ENCODE peak calls at places on chromosomes 12 and 14, in ten cellular contexts. D is B cell, P is hepatocyte, R is GM13977, T is AG04450, L is mammary epithelial cell, I is RWPE1, K is Panc1, X is retinal pigment epithelial cell, G is choroid plexus epithelial cell. A is an unnamed sample.

GRCh38 chr14:24013654-24014514 is 25.2 kb downstream of the DHRS4L2 start:
- DNase-seq in D (peak; percentile 76), P (peak; percentile 76), R (peak; percentile 80), T (peak; percentile 48), L (peak; percentile 65), I (peak; percentile 70), K (peak; percentile 54), X (no peak), G (peak; percentile 83), A (peak; percentile 63)

GRCh38 chr14:61609885-61610284 is 85.4 kb upstream of the HIF1A start:
- DNase-seq in D (no peak), P (no peak), R (no peak), T (peak; percentile 84), L (no peak), I (no peak), K (no peak), X (no peak), G (peak; percentile 83), A (no peak)

GRCh38 chr14:21300892-21301291 is 21.0 kb downstream of the RPGRIP1 start:
- DNase-seq in D (peak; percentile 70), P (peak; percentile 37), R (peak; percentile 42), T (no peak), L (no peak), I (no peak), K (no peak), X (no peak), G (peak; percentile 5), A (peak; percentile 44)

GRCh38 chr12:65895759-65896656 is 71.7 kb downstream of the HMGA2 start:
- DNase-seq in D (no peak), P (peak; percentile 28), R (no peak), T (no peak), L (no peak), I (no peak), K (no peak), X (peak; percentile 84), G (no peak), A (no peak)

GRCh38 chr14:36503771-36504741 is 16.0 kb downstream of the NKX2-1 start:
- DNase-seq in D (no peak), P (peak; percentile 23), R (peak; percentile 14), T (no peak), L (no peak), I (no peak), K (no peak), X (no peak), G (no peak), A (no peak)

GRCh38 chr12:58314610-58315009 is 373.2 kb downstream of the ATP23 start:
- DNase-seq in D (no peak), P (no peak), R (no peak), T (no peak), L (peak; percentile 64), I (no peak), K (no peak), X (no peak), G (peak; percentile 89), A (no peak)

GRCh38 chr12:40012709-40013108 is 93.2 kb downstream of the SLC2A13 start:
- DNase-seq in D (no peak), P (no peak), R (no peak), T (no peak), L (no peak), I (no peak), K (no peak), X (no peak), G (no peak), A (no peak)

GRCh38 chr14:68739701-68740100 is 53.2 kb downstream of the ZFP36L1 start:
- DNase-seq in D (no peak), P (no peak), R (no peak), T (no peak), L (no peak), I (no peak), K (no peak), X (no peak), G (no peak), A (no peak)

GRCh38 chr14:54348001-54348611 is 48.7 kb upstream of the CDKN3 start:
- DNase-seq in D (peak; percentile 43), P (peak; percentile 85), R (peak; percentile 63), T (no peak), L (peak; percentile 29), I (peak; percentile 34), K (peak; percentile 24), X (no peak), G (peak; percentile 70), A (no peak)

DNA sequence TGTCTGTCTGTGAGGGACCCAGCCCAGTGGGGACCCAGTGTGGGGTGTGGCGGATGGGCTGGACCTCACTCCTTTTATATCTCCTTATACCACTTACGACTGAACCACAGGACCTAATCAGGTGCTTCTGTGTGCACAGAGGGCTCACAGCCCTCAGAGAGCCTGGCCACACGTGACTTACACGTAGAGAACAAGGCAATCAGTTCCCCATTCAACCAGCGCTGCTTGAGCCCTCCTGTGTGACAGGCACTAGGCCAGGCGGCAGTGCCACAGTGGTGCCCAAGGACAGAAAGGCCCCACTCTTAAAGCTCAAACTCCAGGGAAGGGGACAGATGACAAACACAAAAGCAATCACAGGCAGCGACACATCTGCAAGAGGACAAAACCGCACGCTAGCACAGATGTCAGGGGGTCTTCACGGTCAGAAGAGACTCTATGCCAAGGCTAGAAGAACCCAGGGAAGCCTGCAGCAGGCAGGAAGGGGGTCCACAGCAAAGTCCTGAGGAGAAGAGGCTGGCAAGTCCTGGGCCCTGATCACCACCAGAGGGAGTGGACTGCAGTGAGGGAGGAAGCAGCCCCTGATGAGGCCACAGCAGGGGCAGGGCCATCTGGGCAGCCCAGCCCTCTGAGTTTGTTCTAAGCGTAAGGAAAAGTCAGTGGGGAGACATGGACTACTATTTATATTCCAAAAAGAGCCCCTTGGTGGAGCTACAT is 39.3 kb downstream of the SETD3 start:
- DNase-seq in D (no peak), P (peak; percentile 39), R (no peak), T (no peak), L (no peak), I (no peak), K (no peak), X (no peak), G (peak; percentile 49), A (no peak)
- TF ChIP-seq CTCF in D (no peak), P (peak; percentile 16), R (peak; percentile 12), T (peak; percentile 28), L (no peak), I (no peak), K (peak; percentile 22), X (peak; percentile 33), G (peak; percentile 62), A (no peak)

GRCh38 chr14:73295198-73295796 is 58.0 kb downstream of the PAPLN start:
- DNase-seq in D (peak; percentile 60), P (peak; percentile 65), R (no peak), T (no peak), L (peak; percentile 25), I (peak; percentile 41), K (no peak), X (no peak), G (peak; percentile 59), A (peak; percentile 16)
- TF ChIP-seq CTCF in D (peak; percentile 89), P (peak; percentile 77), R (peak; percentile 62), T (peak; percentile 70), L (peak; percentile 82), I (peak; percentile 77), K (peak; percentile 67), X (peak; percentile 70), G (peak; percentile 68), A (peak; percentile 79)

DNA sequence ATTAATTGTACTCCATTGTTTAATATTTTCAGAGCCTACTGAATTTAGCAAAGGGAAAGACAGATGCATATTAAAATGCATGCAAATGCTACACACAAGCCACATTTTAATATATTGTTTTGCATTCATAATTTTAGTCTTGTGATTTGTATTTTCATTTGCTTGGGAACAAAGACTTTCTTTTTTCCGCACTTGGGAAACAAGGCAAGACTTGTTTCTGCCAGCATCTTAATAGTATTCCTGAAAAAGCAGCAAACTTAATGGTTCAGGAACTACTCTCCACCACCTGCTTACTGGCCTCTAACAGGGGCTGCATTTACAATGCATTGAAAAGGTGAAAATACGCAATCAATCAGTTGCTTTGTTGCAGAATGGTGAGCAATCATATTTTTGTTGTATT is 144.0 kb upstream of the BTG1 start:
- DNase-seq in D (no peak), P (no peak), R (no peak), T (no peak), L (no peak), I (no peak), K (no peak), X (no peak), G (no peak), A (no peak)
- TF ChIP-seq CTCF in D (no peak), P (no peak), R (no peak), T (no peak), L (no peak), I (no peak), K (no peak), X (no peak), G (no peak), A (no peak)

GRCh38 chr12:124952801-124953200 is 36.1 kb downstream of the DHX37 start:
- DNase-seq in D (no peak), P (no peak), R (no peak), T (no peak), L (no peak), I (no peak), K (no peak), X (no peak), G (no peak), A (no peak)

GRCh38 chr12:124949779-124950728 is 35.6 kb upstream of the UBC start:
- DNase-seq in D (no peak), P (no peak), R (no peak), T (no peak), L (no peak), I (no peak), K (no peak), X (no peak), G (no peak), A (no peak)

GRCh38 chr12:124953689-124954405 is 35.1 kb downstream of the DHX37 start:
- DNase-seq in D (no peak), P (no peak), R (no peak), T (no peak), L (no peak), I (no peak), K (no peak), X (no peak), G (no peak), A (no peak)

GRCh38 chr12:124954771-124955170 is 34.2 kb downstream of the DHX37 start:
- DNase-seq in D (no peak), P (no peak), R (no peak), T (no peak), L (no peak), I (no peak), K (no peak), X (no peak), G (no peak), A (no peak)

DNA sequence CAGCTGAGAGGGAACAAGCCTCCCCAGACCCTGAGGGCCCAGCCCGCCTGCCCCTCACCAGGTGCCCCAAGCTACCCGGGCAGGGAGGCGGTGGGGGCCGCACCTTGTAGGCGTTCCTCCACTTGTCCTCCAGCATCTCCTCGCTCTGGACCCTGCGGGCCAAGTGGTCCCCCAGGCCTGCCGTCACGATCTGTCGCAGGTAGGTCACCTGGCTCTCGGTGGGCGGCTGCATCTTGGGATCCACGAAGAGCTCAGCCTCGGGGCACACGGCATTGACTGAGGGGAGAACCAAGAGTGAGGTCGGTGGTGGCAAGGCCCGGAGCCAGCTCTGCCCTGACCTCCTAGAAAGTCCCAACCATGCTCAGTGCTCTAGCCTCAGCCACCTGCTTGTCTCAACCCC is 36.6 kb downstream of the DHX37 start:
- DNase-seq in D (no peak), P (no peak), R (no peak), T (no peak), L (no peak), I (no peak), K (no peak), X (no peak), G (no peak), A (no peak)
- TF ChIP-seq CTCF in D (no peak), P (no peak), R (no peak), T (no peak), L (no peak), I (no peak), K (no peak), X (no peak), G (no peak), A (no peak)

GRCh38 chr12:62382526-62382925 is 84.1 kb upstream of the MON2 start:
- DNase-seq in D (no peak), P (no peak), R (no peak), T (no peak), L (no peak), I (no peak), K (no peak), X (no peak), G (no peak), A (no peak)
- TF ChIP-seq CTCF in D (no peak), P (no peak), R (no peak), T (no peak), L (no peak), I (no peak), K (no peak), X (no peak), G (no peak), A (no peak)

A was measured in activated CD8-positive, alpha-beta T cell treated with anti-CD3 and anti-CD28 coated beads for 36 hours.